ENCODE peak calls at places on chromosome 5, in four cellular contexts. One of them, this sample, is unnamed.
A peak's percentile ranks its signal among the peaks of the same experiment; 100 is the strongest.

GRCh38 chr5:14685757-14686156 is 21.2 kb downstream of the OTULIN start:
- DNase-seq in K562: peak; percentile 38
- DNase-seq in breast epithelium: no peak
- DNase-seq in right lobe of liver: no peak
- DNase-seq in this sample: no peak

GRCh38 chr5:113214606-113215323 is 220.0 kb downstream of the TSSK1B start:
- DNase-seq in right lobe of liver: no peak
- DNase-seq in breast epithelium: no peak
- DNase-seq in K562: no peak
- DNase-seq in this sample: no peak

GRCh38 chr5:53501054-53501453 is 20.6 kb downstream of the FST start:
- DNase-seq in K562: no peak
- DNase-seq in breast epithelium: no peak
- DNase-seq in right lobe of liver: no peak
- DNase-seq in this sample: no peak

GRCh38 chr5:10736354-10736753 is 24.7 kb downstream of the DAP start:
- DNase-seq in breast epithelium: no peak
- DNase-seq in right lobe of liver: no peak
- DNase-seq in K562: no peak
- DNase-seq in this sample: no peak

GRCh38 chr5:37735649-37736347 is 104.0 kb downstream of the GDNF start:
- DNase-seq in breast epithelium: no peak
- DNase-seq in K562: no peak
- DNase-seq in right lobe of liver: no peak
- DNase-seq in this sample: no peak

GRCh38 chr5:107670927-107671741 is at the start of gene EFNA5:
- DNase-seq in breast epithelium: peak; percentile 31
- DNase-seq in right lobe of liver: peak; percentile 29
- DNase-seq in K562: no peak
- DNase-seq in this sample: peak; percentile 54

GRCh38 chr5:33738967-33739366 is 152.8 kb downstream of the ADAMTS12 start:
- DNase-seq in K562: no peak
- DNase-seq in breast epithelium: no peak
- DNase-seq in right lobe of liver: no peak
- DNase-seq in this sample: no peak

GRCh38 chr5:111507276-111507675 is 5.1 kb downstream of the STARD4 start:
- DNase-seq in right lobe of liver: no peak
- DNase-seq in breast epithelium: no peak
- DNase-seq in K562: no peak
- DNase-seq in this sample: no peak

GRCh38 chr5:102483736-102484135 is 15.1 kb downstream of the SLCO6A1 start:
- DNase-seq in breast epithelium: no peak
- DNase-seq in right lobe of liver: no peak
- DNase-seq in K562: no peak
- DNase-seq in this sample: no peak

GRCh38 chr5:162785673-162786072 is 651.7 kb upstream of the CCNG1 start:
- DNase-seq in K562: no peak
- DNase-seq in breast epithelium: no peak
- DNase-seq in right lobe of liver: no peak
- DNase-seq in this sample: no peak

GRCh38 chr5:162786234-162786633 is 651.2 kb upstream of the CCNG1 start:
- DNase-seq in right lobe of liver: no peak
- DNase-seq in breast epithelium: no peak
- DNase-seq in K562: no peak
- DNase-seq in this sample: no peak
- TF ChIP-seq CTCF in right lobe of liver: no peak
- TF ChIP-seq CTCF in breast epithelium: no peak
- TF ChIP-seq CTCF in K562: no peak
- TF ChIP-seq CTCF in this sample: no peak

DNA sequence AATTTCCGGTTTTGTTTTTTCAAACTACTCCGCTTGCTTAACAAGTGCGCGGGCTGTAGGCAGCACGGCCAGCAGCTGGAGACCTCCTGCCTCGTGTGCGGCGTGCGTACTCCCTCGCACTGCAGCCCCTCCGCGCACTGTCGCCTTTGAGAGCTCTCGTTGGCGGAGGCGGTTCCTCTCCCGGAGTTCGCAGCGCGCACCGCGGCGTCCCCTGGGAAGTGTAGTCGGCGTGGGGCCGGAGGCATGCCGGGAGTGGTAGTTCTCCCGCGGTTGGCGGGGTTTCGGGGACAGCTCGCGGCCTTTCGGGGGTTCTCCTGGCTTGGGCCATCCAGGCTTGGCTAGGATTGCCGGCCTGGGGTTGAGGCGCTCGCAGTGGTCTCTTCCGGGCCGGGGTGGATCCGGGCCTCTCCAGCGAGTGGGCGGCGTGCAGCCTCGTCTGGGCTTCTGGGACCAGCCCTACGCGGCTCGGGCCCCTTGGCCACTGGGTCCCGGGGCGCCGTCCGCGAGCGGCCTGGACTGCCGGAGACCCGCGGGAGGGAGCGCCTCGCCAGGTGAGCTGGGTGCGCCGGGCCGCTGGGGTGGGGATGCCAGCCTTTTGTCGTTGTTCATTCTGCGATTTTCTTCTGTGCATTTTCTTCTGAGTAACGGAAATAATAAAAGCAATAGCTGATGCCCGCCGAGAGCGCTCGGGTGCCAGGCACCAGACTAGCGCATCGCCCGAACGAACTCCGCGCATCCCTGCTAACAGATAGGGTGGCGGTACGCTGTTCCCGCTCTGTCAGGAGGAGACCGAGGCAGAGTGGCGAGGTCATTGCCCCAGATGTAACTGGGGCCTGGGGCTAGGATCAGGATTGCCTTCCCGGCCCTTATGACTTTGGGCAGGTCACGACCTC is at the start of gene ZNF354C:
- DNase-seq in K562: no peak
- DNase-seq in breast epithelium: peak; percentile 61
- DNase-seq in right lobe of liver: peak; percentile 88
- DNase-seq in this sample: peak; percentile 93
- TF ChIP-seq POLR2A in K562: no peak
- TF ChIP-seq POLR2A in breast epithelium: no peak
- TF ChIP-seq POLR2A in right lobe of liver: peak; percentile 28
- TF ChIP-seq POLR2A in this sample: no peak

GRCh38 chr5:72324186-72324825 is 4.1 kb downstream of the PTCD2 start:
- DNase-seq in K562: no peak
- DNase-seq in right lobe of liver: no peak
- DNase-seq in breast epithelium: no peak
- DNase-seq in this sample: no peak

GRCh38 chr5:72326298-72326649 is 6.1 kb downstream of the PTCD2 start:
- DNase-seq in right lobe of liver: no peak
- DNase-seq in K562: no peak
- DNase-seq in breast epithelium: no peak
- DNase-seq in this sample: no peak

GRCh38 chr5:72330712-72331111 is 10.5 kb downstream of the PTCD2 start:
- DNase-seq in breast epithelium: no peak
- DNase-seq in K562: no peak
- DNase-seq in right lobe of liver: no peak
- DNase-seq in this sample: no peak

GRCh38 chr5:72328172-72328571 is 8.0 kb downstream of the PTCD2 start:
- DNase-seq in breast epithelium: no peak
- DNase-seq in K562: no peak
- DNase-seq in right lobe of liver: peak; percentile 58
- DNase-seq in this sample: no peak

DNA sequence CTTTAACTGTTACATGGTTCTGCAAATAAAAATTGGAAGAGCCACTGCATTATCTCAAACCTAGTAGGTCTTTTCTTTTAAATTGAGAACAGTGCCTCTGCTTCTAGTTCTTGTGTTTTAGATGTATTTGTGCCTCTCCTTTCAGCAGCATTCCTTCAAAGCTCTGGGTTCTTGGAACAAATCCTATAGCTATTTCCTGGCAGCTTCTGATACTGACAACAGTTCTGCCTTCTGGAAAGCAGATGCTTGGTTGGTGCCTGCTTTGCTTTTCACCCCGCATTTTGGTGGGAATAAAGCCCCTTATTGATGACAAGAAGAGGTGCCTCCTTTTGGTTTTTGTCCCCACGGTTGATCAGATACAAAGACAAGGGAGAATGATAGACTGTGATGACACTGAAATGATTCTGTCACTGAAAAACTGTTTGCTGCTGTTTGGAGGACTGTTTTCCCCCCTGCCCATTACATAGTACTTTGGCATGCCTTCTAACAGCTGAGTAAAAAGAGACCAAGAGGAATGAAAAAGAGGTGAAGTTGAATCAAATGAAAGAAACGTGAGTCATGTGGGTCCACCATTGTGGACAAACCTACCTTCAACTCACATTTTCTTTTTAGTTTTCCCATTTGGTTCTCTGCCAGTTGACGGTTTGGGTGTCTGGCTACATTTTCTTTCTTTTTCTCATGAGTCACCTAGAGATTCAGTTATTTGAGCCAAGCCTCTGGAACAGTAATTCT is 5.6 kb downstream of the PTCD2 start:
- DNase-seq in breast epithelium: no peak
- DNase-seq in K562: no peak
- DNase-seq in right lobe of liver: no peak
- DNase-seq in this sample: no peak
- H3K4me3 ChIP-seq in breast epithelium: no peak overlapping the region
- H3K4me3 ChIP-seq in K562: no peak overlapping the region
- H3K4me3 ChIP-seq in right lobe of liver: no peak overlapping the region
- H3K4me3 ChIP-seq in this sample: no peak overlapping the region

DNA sequence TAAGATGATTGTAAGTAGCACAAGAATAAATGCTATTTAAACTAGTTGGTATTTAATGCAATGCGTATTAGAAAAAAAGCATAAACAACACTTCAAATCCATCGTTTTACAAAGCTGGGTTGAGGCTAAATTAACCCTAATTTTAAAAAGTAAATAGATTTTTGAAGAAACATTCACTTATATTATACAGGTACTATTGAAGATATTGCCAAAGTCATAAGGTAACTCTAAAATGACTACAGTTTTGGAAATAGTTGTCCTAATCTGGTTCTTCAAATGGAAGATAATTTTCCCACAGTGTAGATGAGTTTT is 20.1 kb downstream of the SLC38A9 start:
- DNase-seq in right lobe of liver: no peak
- DNase-seq in breast epithelium: no peak
- DNase-seq in K562: no peak
- DNase-seq in this sample: no peak
- TF ChIP-seq CTCF in right lobe of liver: no peak
- TF ChIP-seq CTCF in breast epithelium: no peak
- TF ChIP-seq CTCF in K562: no peak
- TF ChIP-seq CTCF in this sample: no peak

DNA sequence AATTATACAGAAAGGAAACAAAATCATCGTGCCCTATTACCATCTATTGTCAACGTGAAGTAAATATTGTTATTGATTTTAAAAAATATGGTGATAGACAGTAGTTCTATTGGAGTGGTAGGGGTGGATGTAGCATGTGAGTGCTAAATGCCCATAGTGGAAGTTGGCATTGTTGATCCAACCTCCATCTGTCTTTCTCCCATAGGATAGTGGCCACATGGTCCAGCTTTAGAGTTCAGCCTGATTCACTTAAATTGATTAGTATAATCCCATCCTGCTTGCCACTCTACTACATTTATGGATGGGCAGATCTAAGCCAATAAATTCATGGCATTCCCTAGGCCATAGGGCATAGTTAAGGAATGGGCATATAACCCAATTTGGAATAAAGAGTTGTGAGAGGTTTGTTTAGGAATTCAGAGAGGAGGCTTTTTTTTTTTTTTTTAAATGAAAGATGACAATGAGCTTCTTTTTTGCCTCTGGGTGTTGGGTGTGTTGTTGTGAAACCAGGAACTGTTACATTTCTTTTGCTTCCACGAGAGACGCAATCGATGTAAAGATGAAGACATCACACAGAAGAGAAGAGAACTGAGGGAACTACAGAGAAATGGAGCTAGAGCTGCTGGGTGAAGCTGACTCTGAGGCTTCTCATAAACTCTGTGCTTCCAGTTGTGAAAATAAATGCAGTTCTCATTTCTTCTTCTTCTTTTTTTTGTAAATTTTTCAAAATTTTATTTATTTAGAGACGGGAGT is 12.5 kb upstream of the CHD1 start:
- DNase-seq in right lobe of liver: no peak
- DNase-seq in breast epithelium: no peak
- DNase-seq in K562: no peak
- DNase-seq in this sample: no peak
- TF ChIP-seq POLR2A in right lobe of liver: no peak
- TF ChIP-seq POLR2A in breast epithelium: no peak
- TF ChIP-seq POLR2A in K562: no peak
- TF ChIP-seq POLR2A in this sample: no peak

GRCh38 chr5:21862986-21863385 is 990.2 kb downstream of the CDH12 start:
- DNase-seq in right lobe of liver: no peak
- DNase-seq in K562: no peak
- DNase-seq in breast epithelium: no peak
- DNase-seq in this sample: no peak
- H3K4me3 ChIP-seq in right lobe of liver: no peak overlapping the region
- H3K4me3 ChIP-seq in K562: no peak overlapping the region
- H3K4me3 ChIP-seq in breast epithelium: no peak overlapping the region
- H3K4me3 ChIP-seq in this sample: no peak overlapping the region

GRCh38 chr5:180207593-180207992 is 1.4 kb downstream of the RASGEF1C start:
- DNase-seq in right lobe of liver: no peak
- DNase-seq in breast epithelium: no peak
- DNase-seq in K562: no peak
- DNase-seq in this sample: no peak

GRCh38 chr5:180209137-180209581 is at the start of gene RASGEF1C:
- DNase-seq in K562: peak; percentile 88
- DNase-seq in right lobe of liver: peak; percentile 74
- DNase-seq in breast epithelium: no peak
- DNase-seq in this sample: peak; percentile 68

GRCh38 chr5:180206993-180207392 is 2.0 kb downstream of the RASGEF1C start:
- DNase-seq in right lobe of liver: no peak
- DNase-seq in breast epithelium: no peak
- DNase-seq in K562: no peak
- DNase-seq in this sample: no peak

GRCh38 chr5:180208038-180208434 is 975 bp downstream of the RASGEF1C start:
- DNase-seq in breast epithelium: no peak
- DNase-seq in K562: no peak
- DNase-seq in right lobe of liver: no peak
- DNase-seq in this sample: no peak

DNA sequence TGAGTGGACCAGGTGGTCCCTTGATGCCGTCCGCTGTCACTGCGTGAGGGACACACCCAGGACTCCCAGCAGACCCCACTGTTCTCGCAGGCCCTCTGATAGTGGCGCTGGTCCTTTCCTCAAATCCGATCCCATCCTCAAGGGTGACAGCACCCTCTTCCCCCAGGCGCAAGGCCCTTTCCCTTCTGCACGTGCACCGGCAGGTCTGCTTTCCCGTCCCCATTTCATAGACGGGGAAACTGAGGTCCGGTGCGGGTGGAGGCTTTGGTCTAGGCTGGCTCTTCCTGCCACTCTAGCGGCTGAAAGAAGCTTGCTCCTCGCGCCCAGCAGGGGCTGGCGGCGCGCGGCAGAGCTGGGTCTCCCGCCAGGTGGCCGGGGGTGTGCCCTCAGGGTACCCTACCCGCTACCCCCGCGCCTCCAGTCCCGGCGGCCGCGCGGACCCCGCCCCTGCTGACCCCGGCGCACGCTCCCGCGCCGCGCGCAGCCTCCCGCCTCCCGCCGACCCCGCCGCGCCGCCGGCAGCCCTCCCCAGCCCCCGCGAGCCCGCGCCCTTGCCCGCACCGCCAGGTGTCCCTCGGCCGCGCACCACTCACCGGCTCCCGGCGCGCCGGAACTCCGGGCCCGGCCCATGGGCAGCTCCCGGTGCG is 453 bp downstream of the RASGEF1C start:
- DNase-seq in right lobe of liver: no peak
- DNase-seq in breast epithelium: no peak
- DNase-seq in K562: peak; percentile 58
- DNase-seq in this sample: no peak
- TF ChIP-seq CTCF in right lobe of liver: no peak
- TF ChIP-seq CTCF in breast epithelium: no peak
- TF ChIP-seq CTCF in K562: peak; percentile 19
- TF ChIP-seq CTCF in this sample: no peak

This sample was measured in Peyer's patch.